ENCODE peak calls at places on chromosome 22, in seven cellular contexts. O, R, Y, B, W, L and D are unnamed samples.

GRCh38 chr22:37054078-37054440 is 2.5 kb downstream of the KCTD17 start:
- DNase-seq in O (no peak), R (no peak), Y (no peak), B (no peak), W (no peak), L (no peak), D (no peak)

GRCh38 chr22:41217553-41218157 is 12.5 kb downstream of the L3MBTL2 start:
- DNase-seq in O (no peak), R (no peak), Y (peak; percentile 62), B (peak; percentile 38), W (peak; percentile 66), L (peak; percentile 82), D (peak; percentile 66)

GRCh38 chr22:41478891-41479521 is 10.1 kb downstream of the ACO2 start:
- DNase-seq in O (peak; percentile 67), R (no peak), Y (no peak), B (no peak), W (peak; percentile 41), L (no peak), D (no peak)

GRCh38 chr22:33210129-33210784 is 152.1 kb upstream of the SYN3 start:
- DNase-seq in O (no peak), R (peak; percentile 41), Y (peak; percentile 85), B (peak; percentile 11), W (peak; percentile 32), L (no peak), D (no peak)

GRCh38 chr22:37193629-37194191 is 5.7 kb upstream of the C1QTNF6 start:
- DNase-seq in O (no peak), R (peak; percentile 83), Y (no peak), B (no peak), W (no peak), L (no peak), D (no peak)

GRCh38 chr22:47923011-47923427 is 1160.6 kb downstream of the TBC1D22A start:
- DNase-seq in O (no peak), R (no peak), Y (no peak), B (no peak), W (no peak), L (no peak), D (no peak)

GRCh38 chr22:19884954-19885751 is 30.5 kb upstream of the GNB1L start:
- DNase-seq in O (peak; percentile 47), R (no peak), Y (peak; percentile 45), B (no peak), W (no peak), L (no peak), D (no peak)

GRCh38 chr22:33717694-33718396 is 202.4 kb downstream of the LARGE1 start:
- DNase-seq in O (no peak), R (no peak), Y (no peak), B (no peak), W (no peak), L (no peak), D (no peak)

GRCh38 chr22:24471570-24471969 is 23.6 kb upstream of the UPB1 start:
- DNase-seq in O (no peak), R (no peak), Y (no peak), B (peak; percentile 90), W (no peak), L (peak; percentile 68), D (peak; percentile 50)

GRCh38 chr22:36029406-36029755 is 757 bp upstream of the RBFOX2 start:
- DNase-seq in O (no peak), R (no peak), Y (no peak), B (no peak), W (no peak), L (no peak), D (no peak)

GRCh38 chr22:37177221-37177620 is 10.8 kb downstream of the C1QTNF6 start:
- DNase-seq in O (peak; percentile 26), R (no peak), Y (no peak), B (no peak), W (no peak), L (no peak), D (no peak)

GRCh38 chr22:22748297-22748743 is 103.9 kb downstream of the GGTLC2 start:
- DNase-seq in O (no peak), R (peak; percentile 51), Y (peak; percentile 83), B (peak; percentile 65), W (peak; percentile 50), L (peak; percentile 34), D (peak; percentile 8)

GRCh38 chr22:22394589-22394988 is 114.0 kb downstream of the ZNF280B start:
- DNase-seq in O (no peak), R (no peak), Y (peak; percentile 17), B (no peak), W (no peak), L (no peak), D (no peak)

GRCh38 chr22:21984793-21985192 is 2.2 kb upstream of the TOP3B start:
- DNase-seq in O (no peak), R (peak; percentile 58), Y (peak; percentile 92), B (peak; percentile 16), W (no peak), L (no peak), D (no peak)

GRCh38 chr22:41367039-41367679 is 14.6 kb upstream of the TEF start:
- DNase-seq in O (peak; percentile 97), R (peak; percentile 57), Y (peak; percentile 83), B (peak; percentile 92), W (peak; percentile 96), L (peak; percentile 99), D (peak; percentile 93)

GRCh38 chr22:21981874-21982273 is 713 bp downstream of the TOP3B start:
- DNase-seq in O (no peak), R (no peak), Y (no peak), B (no peak), W (no peak), L (no peak), D (no peak)

GRCh38 chr22:37095113-37095512 is 14.4 kb downstream of the TMPRSS6 start:
- DNase-seq in O (no peak), R (no peak), Y (no peak), B (no peak), W (no peak), L (no peak), D (no peak)

GRCh38 chr22:47289316-47289985 is 527.0 kb downstream of the TBC1D22A start:
- DNase-seq in O (no peak), R (no peak), Y (no peak), B (no peak), W (no peak), L (no peak), D (no peak)

GRCh38 chr22:41469218-41469851 is 418 bp downstream of the ACO2 start:
- DNase-seq in O (peak; percentile 51), R (no peak), Y (no peak), B (no peak), W (no peak), L (no peak), D (no peak)

GRCh38 chr22:42243802-42244060 is 26.7 kb downstream of the TCF20 start:
- DNase-seq in O (no peak), R (no peak), Y (no peak), B (no peak), W (no peak), L (no peak), D (no peak)

GRCh38 chr22:36763576-36763975 is 12.3 kb downstream of the IFT27 start:
- DNase-seq in O (no peak), R (no peak), Y (peak; percentile 8), B (no peak), W (no peak), L (no peak), D (no peak)

GRCh38 chr22:38215156-38216038 is 13.6 kb downstream of the MAFF start:
- DNase-seq in O (no peak), R (no peak), Y (no peak), B (no peak), W (no peak), L (no peak), D (no peak)

GRCh38 chr22:38213319-38214247 is 11.8 kb downstream of the MAFF start:
- DNase-seq in O (no peak), R (no peak), Y (no peak), B (no peak), W (no peak), L (no peak), D (no peak)

GRCh38 chr22:38214248-38215056 is 12.7 kb downstream of the MAFF start:
- DNase-seq in O (peak; percentile 72), R (no peak), Y (peak; percentile 95), B (no peak), W (peak; percentile 63), L (peak; percentile 70), D (no peak)

GRCh38 chr22:38211556-38211955 is 9.8 kb downstream of the MAFF start:
- DNase-seq in O (no peak), R (no peak), Y (peak; percentile 45), B (no peak), W (no peak), L (no peak), D (no peak)

GRCh38 chr22:38212442-38212841 is 10.6 kb downstream of the MAFF start:
- DNase-seq in O (no peak), R (no peak), Y (peak; percentile 38), B (no peak), W (no peak), L (no peak), D (no peak)
- H3K27ac ChIP-seq in O (no peak overlapping the region), R (no peak overlapping the region), Y (no peak overlapping the region), B (no peak overlapping the region), W (no peak overlapping the region), L (no peak overlapping the region), D (no peak overlapping the region)

GRCh38 chr22:49481651-49482399 is 345.8 kb downstream of the BRD1 start:
- DNase-seq in O (no peak), R (no peak), Y (peak; percentile 87), B (no peak), W (no peak), L (no peak), D (no peak)
- H3K4me3 ChIP-seq in O (peak overlapping the region; percentile 14), R (peak overlapping the region; percentile 33), Y (no peak overlapping the region), B (no peak overlapping the region), W (no peak overlapping the region), L (no peak overlapping the region), D (no peak overlapping the region)

GRCh38 chr22:46116491-46116958 is 33.8 kb upstream of the PPARA start:
- DNase-seq in O (peak; percentile 92), R (peak; percentile 85), Y (peak; percentile 98), B (peak; percentile 74), W (peak; percentile 93), L (peak; percentile 95), D (peak; percentile 29)
- TF ChIP-seq CTCF in O (peak; percentile 88), R (peak; percentile 78), Y (peak; percentile 81), B (peak; percentile 84), W (peak; percentile 86), L (peak; percentile 96), D (peak; percentile 60)

GRCh38 chr22:28988455-28988854 is 73.2 kb downstream of the C22orf31 start:
- DNase-seq in O (no peak), R (no peak), Y (no peak), B (no peak), W (no peak), L (no peak), D (no peak)
- H3K27ac ChIP-seq in O (peak overlapping the region; percentile 32), R (no peak overlapping the region), Y (peak overlapping the region; percentile 21), B (no peak overlapping the region), W (no peak overlapping the region), L (no peak overlapping the region), D (no peak overlapping the region)

GRCh38 chr22:27224485-27225364 is 567.3 kb downstream of the MIAT start:
- DNase-seq in O (no peak), R (no peak), Y (no peak), B (peak; percentile 90), W (no peak), L (peak; percentile 53), D (no peak)
- H3K4me3 ChIP-seq in O (no peak overlapping the region), R (no peak overlapping the region), Y (no peak overlapping the region), B (peak overlapping the region; percentile 29), W (no peak overlapping the region), L (no peak overlapping the region), D (no peak overlapping the region)

GRCh38 chr22:17271711-17272451 is 52.6 kb upstream of the ADA2 start:
- DNase-seq in O (no peak), R (no peak), Y (no peak), B (no peak), W (no peak), L (no peak), D (no peak)
- TF ChIP-seq CTCF in O (no peak), R (no peak), Y (peak; percentile 73), B (no peak), W (no peak), L (no peak), D (no peak)